ENCODE peak calls at places on chromosome 3, in nine cellular contexts. G is GM12865, K is OCI-LY7, R is bronchial epithelial cell, W is endothelial cell of umbilical vein, V is GM13976, A is upper lobe of right lung, T is cardiac fibroblast, Q is endodermal cell. U is an unnamed sample.

GRCh38 chr3:44120721-44121582 is 120.7 kb upstream of the TOPAZ1 start:
- DNase-seq in G (no peak), K (no peak), R (no peak), W (no peak), V (no peak), A (no peak), T (peak), Q (peak), U (no peak)

GRCh38 chr3:46634856-46635255 is 22.5 kb downstream of the FAM240A start:
- DNase-seq in G (no peak), K (no peak), R (no peak), W (no peak), V (no peak), A (no peak), T (no peak), Q (no peak), U (no peak)

GRCh38 chr3:147613710-147614109 is 204.5 kb downstream of the ZIC1 start:
- DNase-seq in G (peak), K (no peak), R (no peak), W (no peak), V (no peak), A (no peak), T (no peak), Q (no peak), U (peak)

GRCh38 chr3:23537006-23537620 is 268.6 kb upstream of the UBE2E1 start:
- DNase-seq in G (no peak), K (no peak), R (no peak), W (no peak), V (no peak), A (no peak), T (no peak), Q (peak), U (no peak)

GRCh38 chr3:61903931-61904657 is 342.7 kb downstream of the PTPRG start:
- DNase-seq in G (peak), K (no peak), R (peak), W (peak), V (no peak), A (no peak), T (peak), Q (no peak), U (no peak)

GRCh38 chr3:126936853-126937395 is 46.0 kb upstream of the PLXNA1 start:
- DNase-seq in G (no peak), K (no peak), R (no peak), W (no peak), V (no peak), A (no peak), T (no peak), Q (no peak), U (no peak)

GRCh38 chr3:4712109-4712508 is 219.0 kb downstream of the ITPR1 start:
- DNase-seq in G (no peak), K (no peak), R (peak), W (no peak), V (no peak), A (no peak), T (peak), Q (no peak), U (no peak)

GRCh38 chr3:113035387-113035982 is 44.7 kb downstream of the GTPBP8 start:
- DNase-seq in G (peak), K (peak), R (peak), W (peak), V (peak), A (no peak), T (peak), Q (peak), U (peak)

GRCh38 chr3:98188553-98188952 is 22.1 kb downstream of the OR5H15 start:
- DNase-seq in G (peak), K (peak), R (peak), W (peak), V (peak), A (no peak), T (peak), Q (no peak), U (peak)

GRCh38 chr3:68935778-68936177 is 3.4 kb upstream of the TAFA4 start:
- DNase-seq in G (no peak), K (no peak), R (no peak), W (no peak), V (no peak), A (no peak), T (no peak), Q (no peak), U (no peak)

GRCh38 chr3:140720242-140720641 is 42.4 kb downstream of the TRIM42 start:
- DNase-seq in G (no peak), K (no peak), R (no peak), W (no peak), V (no peak), A (no peak), T (peak), Q (no peak), U (no peak)

DNA sequence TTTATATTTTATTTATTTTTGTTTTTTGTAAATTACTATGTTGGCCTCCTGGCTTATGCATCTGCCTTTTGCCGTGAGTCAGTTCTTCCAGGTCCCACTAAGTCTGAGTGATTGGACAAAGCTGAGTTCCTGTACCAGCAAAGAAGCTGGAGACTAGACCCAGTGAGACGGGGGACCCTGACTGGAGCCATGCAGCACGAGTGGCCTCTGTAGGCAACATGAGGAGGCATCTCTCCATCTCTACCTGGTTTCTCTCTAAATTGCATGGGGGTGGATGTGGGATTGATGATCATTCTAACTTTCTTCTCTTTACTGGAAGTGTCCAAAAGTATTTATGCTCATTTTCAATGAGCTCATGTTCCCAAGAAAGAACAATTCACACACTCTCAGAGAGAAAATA is 155.3 kb upstream of the MRPL3 start:
- DNase-seq in G (no peak), K (no peak), R (no peak), W (no peak), V (no peak), A (no peak), T (no peak), Q (no peak), U (no peak)
- TF ChIP-seq CTCF in G (no peak), K (no peak), R (no peak), W (no peak), V (no peak), A (no peak), T (no peak), Q (peak), U (no peak)

GRCh38 chr3:101131767-101132166 is 138.5 kb upstream of the ABI3BP start:
- DNase-seq in G (peak), K (no peak), R (no peak), W (no peak), V (no peak), A (no peak), T (no peak), Q (no peak), U (no peak)
- TF ChIP-seq CTCF in G (no peak), K (peak), R (no peak), W (no peak), V (no peak), A (no peak), T (peak), Q (peak), U (no peak)

DNA sequence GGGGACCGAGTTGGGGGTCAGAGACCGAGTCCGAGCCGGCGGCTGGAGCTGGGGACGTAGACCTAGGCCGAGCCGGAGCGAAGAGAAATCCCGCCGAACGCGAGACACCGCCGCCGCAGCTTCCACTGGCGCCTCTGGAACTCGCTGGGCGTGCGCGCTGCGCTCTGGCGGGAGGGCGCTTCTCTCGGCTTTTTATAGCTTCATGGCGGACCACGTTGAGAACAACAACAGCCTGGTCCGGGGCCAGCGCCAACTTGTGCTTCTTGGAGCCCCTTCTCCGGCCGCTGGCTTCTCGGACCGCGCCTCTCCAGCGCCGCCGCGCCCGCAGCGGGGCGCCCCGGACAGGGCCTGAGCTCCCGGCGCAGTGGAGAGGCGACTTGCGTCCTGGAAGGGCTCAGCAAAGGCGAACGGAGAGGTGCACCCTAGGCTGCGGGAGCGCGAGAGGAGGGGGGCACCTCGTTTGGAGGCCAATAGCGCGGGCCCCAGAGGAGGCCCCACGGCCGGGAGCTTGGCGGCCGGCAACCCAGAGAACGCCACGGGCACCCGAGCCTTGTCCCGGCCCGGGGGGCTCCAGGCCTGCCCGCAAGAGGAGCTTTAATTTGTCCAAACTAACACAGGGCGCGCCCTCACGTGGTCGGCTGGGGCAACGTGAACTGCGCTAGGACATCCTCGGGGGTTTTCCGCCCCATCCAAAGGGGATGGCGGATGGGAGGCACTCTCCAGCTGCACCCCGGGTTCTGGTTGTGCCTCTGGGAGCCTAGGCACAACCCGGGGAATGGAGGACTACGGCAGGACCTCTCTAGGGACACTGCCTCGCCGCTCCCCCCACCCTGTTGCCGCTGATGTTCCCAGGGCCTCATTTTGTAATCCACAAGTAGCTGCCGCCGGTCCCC is 37.7 kb downstream of the HMCES start:
- DNase-seq in G (peak), K (peak), R (peak), W (peak), V (peak), A (peak), T (peak), Q (peak), U (peak)
- TF ChIP-seq CTCF in G (peak), K (peak), R (peak), W (peak), V (peak), A (peak), T (peak), Q (peak), U (peak)

DNA sequence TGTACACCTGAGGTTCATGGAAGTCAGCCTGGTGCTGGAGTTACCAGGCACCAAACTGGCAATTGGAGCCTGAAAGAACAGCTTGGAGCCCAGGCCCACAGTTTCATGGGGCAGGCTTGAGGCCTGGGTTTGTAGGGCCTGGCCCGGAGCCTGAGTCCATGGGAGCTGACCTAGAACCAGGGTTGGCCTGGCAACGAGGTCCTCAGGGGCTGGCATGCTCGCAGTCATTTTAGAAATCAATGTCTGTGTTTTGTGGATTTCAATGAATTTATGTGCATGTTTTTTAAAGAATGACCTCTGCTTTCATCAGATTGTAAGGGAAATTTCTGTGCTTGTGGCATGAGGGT is 63.5 kb downstream of the DOCK3 start:
- DNase-seq in G (no peak), K (no peak), R (no peak), W (no peak), V (no peak), A (no peak), T (no peak), Q (no peak), U (no peak)
- TF ChIP-seq CTCF in G (no peak), K (no peak), R (no peak), W (no peak), V (no peak), A (no peak), T (no peak), Q (no peak), U (no peak)

GRCh38 chr3:16514799-16515353 is 1.4 kb upstream of the RFTN1 start:
- DNase-seq in G (peak), K (no peak), R (no peak), W (no peak), V (no peak), A (no peak), T (no peak), Q (no peak), U (no peak)

GRCh38 chr3:16514021-16514700 is 662 bp upstream of the RFTN1 start:
- DNase-seq in G (no peak), K (no peak), R (no peak), W (no peak), V (no peak), A (no peak), T (no peak), Q (no peak), U (no peak)

GRCh38 chr3:16515885-16516420 is 2.5 kb upstream of the RFTN1 start:
- DNase-seq in G (peak), K (peak), R (no peak), W (no peak), V (peak), A (no peak), T (no peak), Q (no peak), U (peak)

GRCh38 chr3:16513141-16514020 is at the start of gene RFTN1:
- DNase-seq in G (peak), K (peak), R (peak), W (peak), V (peak), A (peak), T (peak), Q (peak), U (peak)

DNA sequence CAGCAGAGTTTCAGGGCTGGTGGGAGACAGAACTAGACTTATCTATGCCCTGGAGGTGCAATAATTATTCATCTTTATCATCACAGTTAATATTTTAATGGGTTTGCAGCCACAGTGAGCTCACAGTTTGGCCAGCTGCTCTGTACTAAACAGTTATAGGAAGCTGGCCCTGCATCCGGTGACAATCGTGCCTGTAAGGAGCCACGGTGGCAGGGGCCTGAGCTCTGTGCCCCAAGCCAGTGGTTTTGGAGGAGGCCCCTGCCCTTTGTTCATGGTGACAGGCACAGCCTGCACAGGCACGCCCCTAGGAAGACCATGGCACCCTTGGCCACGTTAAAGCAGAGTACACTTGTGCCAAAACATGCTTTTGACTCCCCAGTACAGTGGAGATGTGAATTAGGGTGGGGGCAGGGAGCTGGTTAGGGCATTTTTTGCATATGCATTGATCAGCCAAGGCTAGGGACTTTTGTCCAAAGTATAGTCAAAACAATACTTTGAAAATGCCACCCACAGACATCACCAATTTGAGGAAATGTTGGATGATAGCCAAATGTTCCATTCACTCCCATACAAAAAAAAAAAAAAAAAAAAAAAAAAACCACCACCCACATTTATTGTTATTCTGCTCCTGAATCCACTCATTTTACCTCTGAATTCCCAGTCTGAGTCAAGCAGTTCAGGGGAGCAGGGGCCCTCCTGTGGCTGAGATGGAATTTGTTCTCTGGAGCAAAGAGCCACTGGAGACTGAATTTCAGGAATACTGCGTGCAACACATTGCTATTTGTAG is 3.4 kb upstream of the RFTN1 start:
- DNase-seq in G (peak), K (no peak), R (peak), W (peak), V (no peak), A (no peak), T (peak), Q (peak), U (no peak)
- TF ChIP-seq CTCF in G (no peak), K (peak), R (peak), W (peak), V (no peak), A (peak), T (peak), Q (peak), U (no peak)

GRCh38 chr3:159785276-159785675 is 203.4 kb upstream of the IL12A start:
- DNase-seq in G (no peak), K (no peak), R (peak), W (peak), V (no peak), A (no peak), T (peak), Q (no peak), U (no peak)

GRCh38 chr3:159783780-159784747 is 204.6 kb upstream of the IL12A start:
- DNase-seq in G (peak), K (no peak), R (peak), W (no peak), V (no peak), A (no peak), T (no peak), Q (no peak), U (no peak)

GRCh38 chr3:159782724-159783421 is 205.8 kb upstream of the IL12A start:
- DNase-seq in G (no peak), K (no peak), R (peak), W (no peak), V (no peak), A (no peak), T (no peak), Q (no peak), U (no peak)

GRCh38 chr3:159779883-159780282 is 208.8 kb upstream of the IL12A start:
- DNase-seq in G (no peak), K (no peak), R (peak), W (no peak), V (no peak), A (no peak), T (peak), Q (no peak), U (no peak)

DNA sequence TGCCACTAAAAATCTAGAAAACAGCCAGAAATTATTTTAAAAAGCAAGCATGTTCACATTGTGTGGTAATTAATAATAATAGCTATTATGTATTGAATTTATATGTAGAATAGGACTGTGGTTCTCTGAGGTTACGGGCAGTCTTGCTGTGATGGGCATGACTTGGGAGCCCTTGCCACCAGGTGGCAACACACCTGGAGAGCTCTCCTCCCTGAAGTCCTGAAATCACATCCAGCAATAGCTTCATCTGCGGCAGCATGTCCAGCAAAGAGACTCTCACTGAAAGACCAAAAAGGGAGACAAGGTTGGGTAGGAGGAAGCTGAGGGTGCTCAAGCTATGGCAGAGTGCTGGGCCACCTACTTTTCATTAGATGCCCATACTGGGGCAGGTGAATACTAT is 206.8 kb upstream of the IL12A start:
- DNase-seq in G (no peak), K (no peak), R (no peak), W (no peak), V (no peak), A (no peak), T (no peak), Q (no peak), U (no peak)
- TF ChIP-seq CTCF in G (no peak), K (no peak), R (peak), W (no peak), V (no peak), A (peak), T (no peak), Q (peak), U (no peak)

GRCh38 chr3:60225848-60226247 is 1025.4 kb downstream of the FHIT start:
- DNase-seq in G (peak), K (no peak), R (no peak), W (no peak), V (peak), A (no peak), T (no peak), Q (no peak), U (no peak)
- TF ChIP-seq CTCF in G (no peak), K (no peak), R (no peak), W (no peak), V (no peak), A (no peak), T (no peak), Q (no peak), U (no peak)